ENCODE peak calls at places on chromosomes 12 and 14, in eight cellular contexts. One of them, this sample, is unnamed.

GRCh38 chr12:47938093-47938492 is 25.3 kb upstream of the TMEM106C start:
- DNase-seq in K562: no peak
- DNase-seq in A549: no peak
- DNase-seq in IMR-90: peak
- DNase-seq in HepG2: no peak
- DNase-seq in GM12878: no peak
- DNase-seq in SK-N-SH: no peak
- DNase-seq in H1: no peak
- DNase-seq in this sample: no peak

GRCh38 chr14:52076334-52076733 is 7.5 kb upstream of the NID2 start:
- DNase-seq in K562: no peak
- DNase-seq in A549: no peak
- DNase-seq in IMR-90: peak
- DNase-seq in HepG2: no peak
- DNase-seq in GM12878: no peak
- DNase-seq in SK-N-SH: no peak
- DNase-seq in H1: no peak
- DNase-seq in this sample: no peak

GRCh38 chr14:88630565-88630964 is 67.7 kb downstream of the ZC3H14 start:
- DNase-seq in K562: no peak
- DNase-seq in A549: peak
- DNase-seq in IMR-90: peak
- DNase-seq in HepG2: no peak
- DNase-seq in GM12878: peak
- DNase-seq in SK-N-SH: no peak
- DNase-seq in H1: no peak
- DNase-seq in this sample: no peak

GRCh38 chr12:34393821-34394150 is 371.5 kb downstream of the ALG10 start:
- DNase-seq in K562: no peak
- DNase-seq in A549: no peak
- DNase-seq in IMR-90: no peak
- DNase-seq in HepG2: no peak
- DNase-seq in GM12878: no peak
- DNase-seq in SK-N-SH: peak
- DNase-seq in H1: no peak
- DNase-seq in this sample: no peak

GRCh38 chr14:91138511-91139359 is 24.9 kb downstream of the DGLUCY start:
- DNase-seq in K562: peak
- DNase-seq in A549: peak
- DNase-seq in IMR-90: no peak
- DNase-seq in HepG2: peak
- DNase-seq in GM12878: no peak
- DNase-seq in SK-N-SH: no peak
- DNase-seq in H1: peak
- DNase-seq in this sample: peak

GRCh38 chr12:46950116-46950515 is 124.3 kb upstream of the SLC38A4 start:
- DNase-seq in K562: no peak
- DNase-seq in A549: no peak
- DNase-seq in IMR-90: no peak
- DNase-seq in HepG2: no peak
- DNase-seq in GM12878: no peak
- DNase-seq in SK-N-SH: no peak
- DNase-seq in H1: no peak
- DNase-seq in this sample: no peak

GRCh38 chr14:22838631-22839041 is 2.3 kb downstream of the MMP14 start:
- DNase-seq in K562: no peak
- DNase-seq in A549: no peak
- DNase-seq in IMR-90: peak
- DNase-seq in HepG2: no peak
- DNase-seq in GM12878: no peak
- DNase-seq in SK-N-SH: no peak
- DNase-seq in H1: no peak
- DNase-seq in this sample: no peak

GRCh38 chr14:77645520-77646230 is 29.2 kb upstream of the SPTLC2 start:
- DNase-seq in K562: no peak
- DNase-seq in A549: no peak
- DNase-seq in IMR-90: no peak
- DNase-seq in HepG2: no peak
- DNase-seq in GM12878: no peak
- DNase-seq in SK-N-SH: no peak
- DNase-seq in H1: no peak
- DNase-seq in this sample: no peak

GRCh38 chr14:36553650-36554260 is 28.7 kb downstream of the NKX2-8 start:
- DNase-seq in K562: peak
- DNase-seq in A549: peak
- DNase-seq in IMR-90: peak
- DNase-seq in HepG2: peak
- DNase-seq in GM12878: no peak
- DNase-seq in SK-N-SH: peak
- DNase-seq in H1: no peak
- DNase-seq in this sample: no peak

GRCh38 chr12:84637926-84638325 is 274.7 kb downstream of the SLC6A15 start:
- DNase-seq in K562: no peak
- DNase-seq in A549: no peak
- DNase-seq in IMR-90: peak
- DNase-seq in HepG2: no peak
- DNase-seq in GM12878: no peak
- DNase-seq in SK-N-SH: no peak
- DNase-seq in H1: no peak
- DNase-seq in this sample: no peak

DNA sequence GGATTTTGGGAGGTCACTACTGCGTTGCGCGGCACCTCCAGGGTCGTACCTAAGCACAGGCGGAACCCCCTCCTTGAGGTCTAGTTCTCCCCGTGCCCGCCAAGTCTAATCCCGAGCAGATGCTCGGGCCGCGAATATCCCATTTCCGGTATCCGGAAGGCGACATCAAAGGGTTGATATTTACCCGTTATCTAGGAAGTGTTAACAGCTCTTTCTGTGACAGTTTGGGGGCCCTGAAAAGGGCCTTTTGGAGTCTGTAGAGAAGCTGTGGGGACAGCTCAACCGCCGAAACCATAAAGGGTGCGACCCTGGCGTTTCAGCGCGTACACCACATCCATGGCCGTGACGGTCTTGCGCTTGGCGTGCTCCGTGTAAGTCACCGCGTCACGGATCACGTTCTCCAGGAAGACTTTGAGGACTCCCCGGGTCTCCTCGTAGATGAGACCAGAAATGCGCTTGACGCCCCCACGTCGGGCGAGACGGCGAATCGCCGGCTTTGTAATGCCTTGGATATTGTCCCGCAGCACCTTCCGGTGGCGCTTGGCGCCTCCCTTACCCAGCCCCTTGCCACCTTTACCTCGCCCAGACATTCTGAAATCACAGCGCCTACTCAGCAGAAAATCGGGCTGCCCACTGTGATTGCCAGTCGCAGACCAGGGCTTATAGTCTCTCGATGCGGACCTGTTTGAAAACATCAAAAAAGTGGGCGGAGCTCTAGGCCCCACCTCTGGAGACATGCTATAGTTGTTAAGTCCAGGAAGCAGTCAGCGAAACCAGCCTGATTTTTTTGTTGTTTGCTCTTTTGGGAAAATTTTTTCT is 32.6 kb downstream of the WBP11 start:
- DNase-seq in K562: no peak
- DNase-seq in A549: peak
- DNase-seq in IMR-90: peak
- DNase-seq in HepG2: peak
- DNase-seq in GM12878: peak
- DNase-seq in SK-N-SH: peak
- DNase-seq in H1: peak
- DNase-seq in this sample: peak
- TF ChIP-seq USF2 in K562: no peak
- TF ChIP-seq USF2 in A549: no peak
- TF ChIP-seq USF2 in IMR-90: no peak
- TF ChIP-seq USF2 in HepG2: no peak
- TF ChIP-seq USF2 in GM12878: no peak
- TF ChIP-seq USF2 in SK-N-SH: no peak
- TF ChIP-seq USF2 in H1: no peak
- TF ChIP-seq USF2 in this sample: no peak

GRCh38 chr14:69708586-69709169 is 58.3 kb upstream of the SRSF5 start:
- DNase-seq in K562: no peak
- DNase-seq in A549: peak
- DNase-seq in IMR-90: no peak
- DNase-seq in HepG2: peak
- DNase-seq in GM12878: no peak
- DNase-seq in SK-N-SH: peak
- DNase-seq in H1: no peak
- DNase-seq in this sample: peak
- TF ChIP-seq CTCF in K562: peak
- TF ChIP-seq CTCF in A549: peak
- TF ChIP-seq CTCF in IMR-90: peak
- TF ChIP-seq CTCF in HepG2: peak
- TF ChIP-seq CTCF in GM12878: peak
- TF ChIP-seq CTCF in SK-N-SH: peak
- TF ChIP-seq CTCF in H1: peak
- TF ChIP-seq CTCF in this sample: no peak

GRCh38 chr12:109109756-109110350 is 6.5 kb upstream of the ACACB start:
- DNase-seq in K562: no peak
- DNase-seq in A549: no peak
- DNase-seq in IMR-90: no peak
- DNase-seq in HepG2: no peak
- DNase-seq in GM12878: no peak
- DNase-seq in SK-N-SH: no peak
- DNase-seq in H1: no peak
- DNase-seq in this sample: no peak

GRCh38 chr12:109113661-109114321 is 2.6 kb upstream of the ACACB start:
- DNase-seq in K562: no peak
- DNase-seq in A549: no peak
- DNase-seq in IMR-90: no peak
- DNase-seq in HepG2: peak
- DNase-seq in GM12878: no peak
- DNase-seq in SK-N-SH: no peak
- DNase-seq in H1: no peak
- DNase-seq in this sample: no peak

GRCh38 chr12:109114644-109115043 is 1.7 kb upstream of the ACACB start:
- DNase-seq in K562: no peak
- DNase-seq in A549: no peak
- DNase-seq in IMR-90: no peak
- DNase-seq in HepG2: no peak
- DNase-seq in GM12878: no peak
- DNase-seq in SK-N-SH: no peak
- DNase-seq in H1: no peak
- DNase-seq in this sample: no peak

GRCh38 chr12:109112720-109113465 is 3.5 kb upstream of the ACACB start:
- DNase-seq in K562: no peak
- DNase-seq in A549: no peak
- DNase-seq in IMR-90: no peak
- DNase-seq in HepG2: peak
- DNase-seq in GM12878: no peak
- DNase-seq in SK-N-SH: no peak
- DNase-seq in H1: no peak
- DNase-seq in this sample: no peak

DNA sequence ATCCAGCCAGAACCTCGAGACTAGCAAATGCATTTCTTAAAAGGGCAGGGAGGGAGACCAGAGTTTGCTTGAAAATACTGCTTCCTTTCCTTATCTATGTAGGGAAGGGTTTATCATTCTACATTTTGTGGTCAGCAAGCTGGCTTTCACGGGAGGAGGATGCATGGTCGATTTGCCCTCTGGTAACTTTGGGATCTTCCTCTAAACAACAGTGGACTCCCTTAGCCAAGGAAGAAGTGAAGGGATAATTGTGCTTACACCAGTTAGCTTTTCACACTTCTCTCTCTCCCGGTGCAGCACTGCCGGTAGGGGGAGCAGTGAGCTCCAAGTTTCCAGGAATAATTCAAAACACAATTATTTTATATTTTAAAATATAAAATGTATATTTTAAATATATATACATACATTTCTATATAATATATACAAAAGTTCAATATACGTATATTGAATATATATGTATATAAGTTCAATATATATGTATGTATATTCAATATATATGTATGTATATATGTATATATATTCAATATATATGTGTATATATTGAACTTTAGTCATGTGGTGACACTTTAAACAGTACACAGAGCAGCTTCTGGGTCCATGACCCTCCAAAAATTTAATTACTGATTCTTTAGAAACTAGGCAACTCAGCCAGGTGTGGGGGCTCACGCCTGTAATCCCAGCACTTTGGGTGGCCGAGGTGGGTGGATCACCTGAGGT is 4.5 kb upstream of the ACACB start:
- DNase-seq in K562: peak
- DNase-seq in A549: peak
- DNase-seq in IMR-90: peak
- DNase-seq in HepG2: peak
- DNase-seq in GM12878: no peak
- DNase-seq in SK-N-SH: peak
- DNase-seq in H1: peak
- DNase-seq in this sample: peak
- TF ChIP-seq USF2 in K562: no peak
- TF ChIP-seq USF2 in A549: no peak
- TF ChIP-seq USF2 in IMR-90: no peak
- TF ChIP-seq USF2 in HepG2: no peak
- TF ChIP-seq USF2 in GM12878: no peak
- TF ChIP-seq USF2 in SK-N-SH: no peak
- TF ChIP-seq USF2 in H1: no peak
- TF ChIP-seq USF2 in this sample: no peak

GRCh38 chr12:55823419-55823818 is 5.6 kb downstream of the ORMDL2 start:
- DNase-seq in K562: no peak
- DNase-seq in A549: no peak
- DNase-seq in IMR-90: no peak
- DNase-seq in HepG2: peak
- DNase-seq in GM12878: no peak
- DNase-seq in SK-N-SH: no peak
- DNase-seq in H1: no peak
- DNase-seq in this sample: no peak

GRCh38 chr12:55820679-55821078 is 2.8 kb downstream of the ORMDL2 start:
- DNase-seq in K562: peak
- DNase-seq in A549: peak
- DNase-seq in IMR-90: no peak
- DNase-seq in HepG2: peak
- DNase-seq in GM12878: no peak
- DNase-seq in SK-N-SH: no peak
- DNase-seq in H1: no peak
- DNase-seq in this sample: no peak

GRCh38 chr12:55818886-55819285 is 1.0 kb downstream of the ORMDL2 start:
- DNase-seq in K562: no peak
- DNase-seq in A549: no peak
- DNase-seq in IMR-90: peak
- DNase-seq in HepG2: no peak
- DNase-seq in GM12878: no peak
- DNase-seq in SK-N-SH: no peak
- DNase-seq in H1: no peak
- DNase-seq in this sample: no peak

GRCh38 chr12:55824726-55825125 is 4.7 kb downstream of the DNAJC14 start:
- DNase-seq in K562: no peak
- DNase-seq in A549: no peak
- DNase-seq in IMR-90: no peak
- DNase-seq in HepG2: no peak
- DNase-seq in GM12878: no peak
- DNase-seq in SK-N-SH: no peak
- DNase-seq in H1: no peak
- DNase-seq in this sample: no peak

DNA sequence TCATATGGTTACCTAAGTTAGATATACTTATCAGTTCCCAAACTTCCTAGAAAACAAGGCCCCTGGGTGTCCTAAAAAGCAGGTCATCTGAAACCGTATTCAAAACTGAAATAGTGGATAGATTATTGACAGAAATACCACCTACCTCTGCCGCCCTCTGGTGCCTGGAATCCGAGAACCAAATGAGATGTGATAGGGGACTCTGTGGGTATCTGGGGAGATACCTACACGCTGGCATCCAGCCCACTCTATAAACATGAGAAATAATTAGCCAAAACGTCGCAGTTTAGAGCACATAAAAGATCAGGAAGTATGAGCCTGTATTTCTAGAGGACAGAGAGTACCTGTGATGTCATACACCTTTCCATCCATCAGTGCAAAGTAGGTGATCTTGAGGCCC is 4.4 kb downstream of the ORMDL2 start:
- DNase-seq in K562: no peak
- DNase-seq in A549: peak
- DNase-seq in IMR-90: no peak
- DNase-seq in HepG2: peak
- DNase-seq in GM12878: no peak
- DNase-seq in SK-N-SH: no peak
- DNase-seq in H1: peak
- DNase-seq in this sample: peak
- TF ChIP-seq CTCF in K562: peak
- TF ChIP-seq CTCF in A549: peak
- TF ChIP-seq CTCF in IMR-90: peak
- TF ChIP-seq CTCF in HepG2: peak
- TF ChIP-seq CTCF in GM12878: no peak
- TF ChIP-seq CTCF in SK-N-SH: peak
- TF ChIP-seq CTCF in H1: peak
- TF ChIP-seq CTCF in this sample: no peak

This sample was measured in WTC11.